ENCODE peak calls at places on chromosomes 1 and 21, in four cellular contexts. One of them, this sample, is unnamed.

GRCh38 chr21:34795152-34796141 is 126.7 kb downstream of the CLIC6 start:
- DNase-seq in mesenchymal stem cell: peak; percentile 93
- DNase-seq in neuronal stem cell: no peak
- DNase-seq in IMR-90: peak; percentile 77
- DNase-seq in this sample: peak; percentile 56

GRCh38 chr1:51968632-51969031 is 21.9 kb downstream of the RAB3B start:
- DNase-seq in mesenchymal stem cell: no peak
- DNase-seq in neuronal stem cell: no peak
- DNase-seq in IMR-90: peak; percentile 52
- DNase-seq in this sample: no peak

GRCh38 chr1:67832737-67833594 is at the start of gene GNG12:
- DNase-seq in neuronal stem cell: peak; percentile 59
- DNase-seq in IMR-90: peak; percentile 73
- DNase-seq in mesenchymal stem cell: peak; percentile 87
- DNase-seq in this sample: peak; percentile 73

GRCh38 chr1:217029311-217030157 is 306.3 kb upstream of the ESRRG start:
- DNase-seq in mesenchymal stem cell: peak; percentile 50
- DNase-seq in neuronal stem cell: no peak
- DNase-seq in IMR-90: peak; percentile 86
- DNase-seq in this sample: peak; percentile 39

GRCh38 chr1:231407537-231408396 is 14.3 kb downstream of the EGLN1 start:
- DNase-seq in neuronal stem cell: no peak
- DNase-seq in mesenchymal stem cell: no peak
- DNase-seq in IMR-90: peak; percentile 46
- DNase-seq in this sample: no peak

GRCh38 chr1:54376085-54377039 is 29.8 kb downstream of the SSBP3 start:
- DNase-seq in mesenchymal stem cell: no peak
- DNase-seq in neuronal stem cell: no peak
- DNase-seq in IMR-90: no peak
- DNase-seq in this sample: no peak

GRCh38 chr21:37658994-37659458 is 257.2 kb downstream of the KCNJ6 start:
- DNase-seq in IMR-90: peak; percentile 72
- DNase-seq in neuronal stem cell: no peak
- DNase-seq in mesenchymal stem cell: peak; percentile 74
- DNase-seq in this sample: peak; percentile 16

GRCh38 chr1:113422315-113423068 is 32.2 kb downstream of the MAGI3 start:
- DNase-seq in neuronal stem cell: no peak
- DNase-seq in IMR-90: no peak
- DNase-seq in mesenchymal stem cell: no peak
- DNase-seq in this sample: no peak

GRCh38 chr1:199054706-199055105 is 415.9 kb downstream of the PTPRC start:
- DNase-seq in IMR-90: no peak
- DNase-seq in mesenchymal stem cell: no peak
- DNase-seq in neuronal stem cell: no peak
- DNase-seq in this sample: no peak

GRCh38 chr1:13737388-13737787 is 37.4 kb downstream of the PRDM2 start:
- DNase-seq in IMR-90: no peak
- DNase-seq in mesenchymal stem cell: no peak
- DNase-seq in neuronal stem cell: no peak
- DNase-seq in this sample: no peak

GRCh38 chr1:82034812-82035211 is 234.1 kb downstream of the ADGRL2 start:
- DNase-seq in mesenchymal stem cell: no peak
- DNase-seq in neuronal stem cell: no peak
- DNase-seq in IMR-90: no peak
- DNase-seq in this sample: no peak

GRCh38 chr1:44757420-44757819 is 17.8 kb downstream of the KIF2C start:
- DNase-seq in mesenchymal stem cell: no peak
- DNase-seq in neuronal stem cell: no peak
- DNase-seq in IMR-90: no peak
- DNase-seq in this sample: no peak

GRCh38 chr1:103569493-103569892 is 1.9 kb upstream of the AMY2B start:
- DNase-seq in neuronal stem cell: no peak
- DNase-seq in IMR-90: no peak
- DNase-seq in mesenchymal stem cell: no peak
- DNase-seq in this sample: no peak

GRCh38 chr1:226185153-226186036 is 1.1 kb downstream of the ACBD3 start:
- DNase-seq in neuronal stem cell: no peak
- DNase-seq in IMR-90: peak; percentile 26
- DNase-seq in mesenchymal stem cell: peak; percentile 54
- DNase-seq in this sample: peak; percentile 56

GRCh38 chr1:115669002-115669673 is 27.4 kb downstream of the VANGL1 start:
- DNase-seq in IMR-90: peak; percentile 91
- DNase-seq in mesenchymal stem cell: peak; percentile 77
- DNase-seq in neuronal stem cell: no peak
- DNase-seq in this sample: no peak

GRCh38 chr1:19061343-19061742 is 104.9 kb upstream of the IFFO2 start:
- DNase-seq in IMR-90: no peak
- DNase-seq in mesenchymal stem cell: no peak
- DNase-seq in neuronal stem cell: no peak
- DNase-seq in this sample: no peak

GRCh38 chr21:44548922-44549321 is 2.4 kb downstream of the KRTAP10-2 start:
- DNase-seq in mesenchymal stem cell: no peak
- DNase-seq in IMR-90: no peak
- DNase-seq in neuronal stem cell: peak; percentile 41
- DNase-seq in this sample: no peak
- H3K14ac ChIP-seq in mesenchymal stem cell: no peak overlapping the region
- H3K14ac ChIP-seq in IMR-90: no peak overlapping the region
- H3K14ac ChIP-seq in neuronal stem cell: no peak overlapping the region
- H3K14ac ChIP-seq in this sample: no peak overlapping the region

GRCh38 chr1:41895552-41895951 is 23.2 kb downstream of the HIVEP3 start:
- DNase-seq in neuronal stem cell: no peak
- DNase-seq in IMR-90: no peak
- DNase-seq in mesenchymal stem cell: no peak
- DNase-seq in this sample: no peak
- H2AK5ac ChIP-seq in neuronal stem cell: no peak overlapping the region
- H2AK5ac ChIP-seq in IMR-90: no peak overlapping the region
- H2AK5ac ChIP-seq in mesenchymal stem cell: no peak overlapping the region
- H2AK5ac ChIP-seq in this sample: no peak overlapping the region

GRCh38 chr1:78045850-78046778 is at the start of gene GIPC2:
- DNase-seq in mesenchymal stem cell: peak; percentile 37
- DNase-seq in IMR-90: peak; percentile 18
- DNase-seq in neuronal stem cell: peak; percentile 18
- DNase-seq in this sample: peak; percentile 42
- H3K14ac ChIP-seq in mesenchymal stem cell: no peak within 1 kb of the TSS
- H3K14ac ChIP-seq in IMR-90: no peak within 1 kb of the TSS
- H3K14ac ChIP-seq in neuronal stem cell: no peak within 1 kb of the TSS
- H3K14ac ChIP-seq in this sample: no peak within 1 kb of the TSS

GRCh38 chr1:21956720-21957552 is 19.8 kb upstream of the HSPG2 start:
- DNase-seq in IMR-90: peak; percentile 47
- DNase-seq in mesenchymal stem cell: peak; percentile 38
- DNase-seq in neuronal stem cell: no peak
- DNase-seq in this sample: peak; percentile 83
- H2AK5ac ChIP-seq in IMR-90: peak overlapping the region; percentile 62
- H2AK5ac ChIP-seq in mesenchymal stem cell: peak overlapping the region; percentile 94
- H2AK5ac ChIP-seq in neuronal stem cell: peak overlapping the region; percentile 91
- H2AK5ac ChIP-seq in this sample: peak overlapping the region; percentile 44

This sample was measured in trophoblast cell.